ENCODE peak calls at places on chromosomes 5 and 9, in four cellular contexts. S is caudate nucleus; V is aorta; X is naive thymus-derived CD8-positive, alpha-beta T cell. D is an unnamed sample.

GRCh38 chr5:158727771-158728311 is 371.9 kb downstream of the EBF1 start:
- DNase-seq in S (no peak), V (peak; percentile 76), X (no peak), D (no peak)

GRCh38 chr5:68962632-68963484 is 131.0 kb upstream of the SLC30A5 start:
- DNase-seq in S (peak; percentile 63), V (peak; percentile 80), X (no peak), D (no peak)

GRCh38 chr5:77944757-77945340 is 168.7 kb upstream of the TBCA start:
- DNase-seq in V (no peak), S (no peak), X (no peak), D (no peak)

GRCh38 chr5:140041492-140042421 is 1.3 kb downstream of the NRG2 start:
- DNase-seq in S (peak; percentile 73), X (no peak), V (peak; percentile 87), D (peak; percentile 68)

GRCh38 chr5:157024213-157024959 is 34.5 kb downstream of the HAVCR1 start:
- DNase-seq in X (no peak), S (no peak), V (no peak), D (no peak)

GRCh38 chr9:95771556-95772280 is 103.8 kb upstream of the ERCC6L2 start:
- DNase-seq in S (no peak), X (no peak), V (no peak), D (no peak)

GRCh38 chr5:124948754-124949275 is 202.4 kb upstream of the ZNF608 start:
- DNase-seq in X (no peak), V (no peak), S (no peak), D (no peak)

GRCh38 chr9:7976167-7976755 is 176.7 kb upstream of the DMAC1 start:
- DNase-seq in S (no peak), V (no peak), X (peak; percentile 45), D (no peak)

GRCh38 chr5:23840083-23840482 is 332.7 kb downstream of the PRDM9 start:
- DNase-seq in V (no peak), X (no peak), S (no peak), D (no peak)

GRCh38 chr5:98296426-98296825 is 477.0 kb upstream of the RGMB start:
- DNase-seq in X (no peak), V (no peak), S (no peak), D (no peak)

GRCh38 chr9:73869261-73869660 is 627.9 kb upstream of the RORB start:
- DNase-seq in V (no peak), S (no peak), X (no peak), D (no peak)

GRCh38 chr5:139271201-139272027 is 22.1 kb upstream of the MATR3 start:
- DNase-seq in V (no peak), S (no peak), X (no peak), D (no peak)

GRCh38 chr5:92328584-92329259 is 945.6 kb upstream of the ARRDC3 start:
- DNase-seq in V (no peak), S (no peak), X (no peak), D (no peak)

GRCh38 chr5:153827407-153827806 is 211.3 kb downstream of the FAM114A2 start:
- DNase-seq in S (peak; percentile 16), X (no peak), V (no peak), D (peak; percentile 53)

GRCh38 chr9:2150338-2150737 is 135.2 kb downstream of the SMARCA2 start:
- DNase-seq in X (no peak), V (no peak), S (no peak), D (no peak)